ENCODE peak calls at places on chromosomes 13 and 19, in six cellular contexts. U is SK-N-MC; R is fibroblast of villous mesenchyme; L is T-cell; Z is stimulated activated CD4-positive, alpha-beta T cell treated with anti-CD3 and anti-CD28 coated beads, TNF-alpha, amount 100 ng/mL, for 4 hours; F is Calu3. X is an unnamed sample.

GRCh38 chr13:110875243-110875642 is 39.6 kb downstream of the ANKRD10 start:
- DNase-seq in U (no peak), R (no peak), L (no peak), Z (no peak), F (no peak), X (no peak)

GRCh38 chr19:55118401-55118991 is 1.1 kb upstream of the PPP1R12C start:
- DNase-seq in U (no peak), R (no peak), L (no peak), Z (no peak), F (no peak), X (no peak)

GRCh38 chr13:71378992-71379905 is 487.8 kb downstream of the DACH1 start:
- DNase-seq in U (no peak), R (peak; percentile 55), L (no peak), Z (no peak), F (no peak), X (no peak)

GRCh38 chr13:109156181-109156935 is 526.9 kb downstream of the MYO16 start:
- DNase-seq in U (no peak), R (peak; percentile 91), L (no peak), Z (no peak), F (no peak), X (no peak)

GRCh38 chr19:1042689-1043511 is 3.0 kb downstream of the ABCA7 start:
- DNase-seq in U (no peak), R (no peak), L (no peak), Z (no peak), F (no peak), X (no peak)

GRCh38 chr13:110275931-110276552 is 30.9 kb downstream of the COL4A1 start:
- DNase-seq in U (peak; percentile 37), R (peak; percentile 69), L (no peak), Z (no peak), F (no peak), X (no peak)

GRCh38 chr13:46124967-46125933 is 20.4 kb upstream of the CPB2 start:
- DNase-seq in U (peak; percentile 92), R (peak; percentile 56), L (no peak), Z (no peak), F (no peak), X (no peak)

GRCh38 chr19:5536337-5536894 is 31.3 kb downstream of the TINCR start:
- DNase-seq in U (no peak), R (peak; percentile 17), L (no peak), Z (no peak), F (peak; percentile 62), X (no peak)

GRCh38 chr19:3821857-3822364 is 35.7 kb upstream of the MATK start:
- DNase-seq in U (no peak), R (peak; percentile 25), L (peak; percentile 88), Z (peak; percentile 82), F (peak; percentile 65), X (peak; percentile 99)

GRCh38 chr19:29620931-29621351 is 14.9 kb downstream of the POP4 start:
- DNase-seq in U (no peak), R (no peak), L (no peak), Z (no peak), F (no peak), X (no peak)

X was measured in stimulated activated effector memory CD8-positive, alpha-beta T cell treated with anti-CD3 and anti-CD28 coated beads, Interleukin-12 subunit alpha, Interleukin-12 subunit beta, amount 100 ng/mL, for 72 hours.